ENCODE peak calls at places on chromosomes 11 and 22, in eight cellular contexts. R is IMR-90; Y is T-helper 17 cell; Q is CD8-positive, alpha-beta T cell; G is hepatocyte; N is endothelial cell of umbilical vein; X is SJCRH30; A is lower lobe of right lung. I is an unnamed sample.
A peak's percentile ranks its signal among the peaks of the same experiment; 100 is the strongest.

GRCh38 chr11:46553746-46554204 is 40.0 kb downstream of the AMBRA1 start:
- DNase-seq in Q (no peak), X (no peak), G (peak; percentile 28), Y (no peak), A (no peak), R (no peak), N (peak; percentile 75), I (no peak)

GRCh38 chr11:66080055-66080817 is 10.2 kb downstream of the PACS1 start:
- DNase-seq in R (peak; percentile 82), G (peak; percentile 71), A (no peak), N (peak; percentile 21), Q (peak; percentile 74), Y (peak; percentile 38), X (peak; percentile 29), I (no peak)

GRCh38 chr11:84558085-84558905 is 1068.8 kb downstream of the DLG2 start:
- DNase-seq in Q (no peak), Y (no peak), A (no peak), N (peak; percentile 35), X (peak; percentile 44), G (peak; percentile 75), R (peak; percentile 53), I (no peak)

GRCh38 chr22:34842630-34843029 is 223.3 kb upstream of the ISX start:
- DNase-seq in G (no peak), N (no peak), X (no peak), Y (no peak), A (no peak), R (no peak), Q (no peak), I (no peak)

GRCh38 chr22:50444663-50445062 is 30.2 kb downstream of the SBF1 start:
- DNase-seq in G (peak; percentile 53), R (peak; percentile 78), Q (no peak), X (no peak), A (peak; percentile 77), N (peak; percentile 62), Y (no peak), I (peak; percentile 82)

GRCh38 chr11:11598243-11598642 is 23.6 kb downstream of the GALNT18 start:
- DNase-seq in G (no peak), R (no peak), X (no peak), N (no peak), A (no peak), Y (no peak), Q (no peak), I (no peak)

GRCh38 chr11:57728829-57729228 is 12.5 kb upstream of the SELENOH start:
- DNase-seq in Q (no peak), N (no peak), A (no peak), G (no peak), Y (no peak), X (no peak), R (no peak), I (no peak)

GRCh38 chr11:13663631-13664071 is 4.8 kb upstream of the FAR1 start:
- DNase-seq in Q (no peak), R (peak; percentile 41), X (no peak), G (peak; percentile 33), N (peak; percentile 49), Y (no peak), A (no peak), I (no peak)

GRCh38 chr11:114061053-114062049 is 1.8 kb downstream of the ZBTB16 start:
- DNase-seq in Y (no peak), G (peak; percentile 58), X (no peak), N (peak; percentile 48), A (peak; percentile 55), R (no peak), Q (no peak), I (no peak)

GRCh38 chr22:48750282-48750681 is 1077.4 kb downstream of the BRD1 start:
- DNase-seq in N (no peak), Y (no peak), X (no peak), G (no peak), A (no peak), Q (peak; percentile 39), R (no peak), I (peak; percentile 71)
- H3K9me3 ChIP-seq in N (peaks cover 17% of the 10 kb centered on the region), Y (no peaks in the 10 kb centered on the region), X (no peaks in the 10 kb centered on the region), G (no peaks in the 10 kb centered on the region), A (no peaks in the 10 kb centered on the region), Q (no peaks in the 10 kb centered on the region), R (peaks cover 78% of the 10 kb centered on the region), I (no peaks in the 10 kb centered on the region)

GRCh38 chr22:47497666-47498065 is 735.2 kb downstream of the TBC1D22A start:
- DNase-seq in Y (no peak), R (no peak), A (no peak), Q (no peak), N (no peak), X (no peak), G (no peak), I (no peak)
- H3K9me3 ChIP-seq in Y (no peaks in the 10 kb centered on the region), R (peaks cover 40% of the 10 kb centered on the region), A (peaks cover 17% of the 10 kb centered on the region), Q (peaks cover 19% of the 10 kb centered on the region), N (peaks cover 5% of the 10 kb centered on the region), X (no peaks in the 10 kb centered on the region), G (no peaks in the 10 kb centered on the region), I (peaks cover 43% of the 10 kb centered on the region)

DNA sequence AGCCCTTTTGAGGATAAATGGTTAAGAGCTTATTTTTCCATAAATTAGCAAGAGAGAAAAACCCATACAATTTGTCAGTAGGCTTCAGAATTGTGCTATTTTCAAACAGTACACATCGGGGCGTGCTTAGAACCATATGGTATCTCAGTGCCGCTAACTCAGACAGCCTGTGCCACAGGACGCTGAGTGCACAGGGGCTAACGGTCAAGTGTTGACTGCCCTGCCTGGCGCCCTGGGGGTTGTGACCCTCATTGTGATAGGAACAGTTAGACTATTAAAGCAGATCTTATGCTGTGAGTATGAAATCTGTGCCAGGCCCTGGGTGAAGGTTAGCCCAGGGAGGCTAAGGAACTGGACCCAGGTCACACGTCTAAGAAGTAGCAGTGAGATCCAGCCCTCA is 1519.7 kb downstream of the BRD1 start:
- DNase-seq in A (no peak), N (no peak), G (no peak), X (no peak), Q (no peak), R (no peak), Y (no peak), I (no peak)
- H3K9me3 ChIP-seq in A (peaks cover 13% of the 10 kb centered on the region), N (peaks cover 10% of the 10 kb centered on the region), G (no peaks in the 10 kb centered on the region), X (no peaks in the 10 kb centered on the region), Q (no peaks in the 10 kb centered on the region), R (peaks cover 55% of the 10 kb centered on the region), Y (no peaks in the 10 kb centered on the region), I (no peaks in the 10 kb centered on the region)

GRCh38 chr22:49358041-49358440 is 469.6 kb downstream of the BRD1 start:
- DNase-seq in N (no peak), X (no peak), Q (peak; percentile 7), R (no peak), G (no peak), A (peak; percentile 18), Y (no peak), I (no peak)

GRCh38 chr22:49359061-49359460 is 468.6 kb downstream of the BRD1 start:
- DNase-seq in N (no peak), Q (peak; percentile 29), R (no peak), G (no peak), A (peak; percentile 7), X (no peak), Y (no peak), I (no peak)

GRCh38 chr22:49354516-49355205 is 473.0 kb downstream of the BRD1 start:
- DNase-seq in R (no peak), X (no peak), G (no peak), Y (no peak), N (no peak), A (peak; percentile 20), Q (no peak), I (no peak)

GRCh38 chr22:49355206-49355920 is 472.3 kb downstream of the BRD1 start:
- DNase-seq in Q (no peak), G (no peak), N (no peak), A (peak; percentile 24), X (no peak), Y (no peak), R (no peak), I (no peak)

DNA sequence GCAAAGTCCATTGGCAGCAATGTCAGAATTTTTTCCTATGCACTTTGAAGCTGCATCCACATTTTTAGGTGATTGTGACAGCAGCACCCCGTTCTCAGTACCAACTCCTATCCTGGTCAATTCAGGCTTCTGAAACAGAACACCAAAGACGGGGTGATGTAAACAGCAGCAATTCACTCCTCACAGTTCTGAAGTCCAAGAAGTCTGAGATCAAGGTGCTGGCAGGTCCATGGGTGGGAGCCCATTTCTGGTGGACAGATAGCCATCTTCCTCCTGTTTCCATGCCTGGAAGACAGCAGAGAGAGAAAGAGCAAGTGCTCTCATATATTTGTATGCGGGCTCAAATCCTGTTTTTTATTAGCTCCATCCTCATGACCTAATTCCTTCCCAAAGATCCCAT is 471.2 kb downstream of the BRD1 start:
- DNase-seq in R (no peak), Q (no peak), A (no peak), N (no peak), X (no peak), Y (no peak), G (no peak), I (no peak)
- H3K9me3 ChIP-seq in R (peaks cover 42% of the 10 kb centered on the region), Q (no peaks in the 10 kb centered on the region), A (no peaks in the 10 kb centered on the region), N (peaks cover 4% of the 10 kb centered on the region), X (no peaks in the 10 kb centered on the region), Y (no peaks in the 10 kb centered on the region), G (no peaks in the 10 kb centered on the region), I (no peaks in the 10 kb centered on the region)